ENCODE peak calls at places on chromosomes 6 and 20, in five cellular contexts. K is MM.1S, N is PC-3, Q is GM23248, Y is SK-N-SH. A is an unnamed sample. For H3K4me1, the result is how much of the 10 kb centered on the place peaks cover.

GRCh38 chr20:56781108-56781739 is 152.1 kb downstream of the TFAP2C start:
- DNase-seq in Q (peak), K (no peak), N (no peak), Y (no peak), A (no peak)

GRCh38 chr20:25285091-25285647 is 37.3 kb downstream of the PYGB start:
- DNase-seq in Q (no peak), K (no peak), N (no peak), Y (no peak), A (no peak)

GRCh38 chr20:10185741-10186558 is 32.7 kb upstream of the SNAP25 start:
- DNase-seq in Y (no peak), N (peak), Q (no peak), K (no peak), A (no peak)

GRCh38 chr6:31794294-31794865 is 1.2 kb downstream of the VARS1 start:
- DNase-seq in N (peak), K (peak), Y (no peak), Q (peak), A (peak)

GRCh38 chr6:118810420-118811027 is 83.4 kb upstream of the ASF1A start:
- DNase-seq in Q (no peak), Y (no peak), N (no peak), K (no peak), A (no peak)

GRCh38 chr6:118719351-118720124 is 68.1 kb upstream of the CEP85L start:
- DNase-seq in Q (no peak), Y (no peak), N (no peak), K (peak), A (no peak)

GRCh38 chr6:152461556-152461955 is 175.6 kb downstream of the SYNE1 start:
- DNase-seq in K (no peak), Q (peak), Y (no peak), N (peak), A (no peak)

GRCh38 chr6:148535976-148536375 is 193.3 kb downstream of the SASH1 start:
- DNase-seq in N (no peak), Y (no peak), Q (peak), K (no peak), A (no peak)

GRCh38 chr6:11161031-11161966 is 49.8 kb upstream of the ERVFRD-1 start:
- DNase-seq in K (no peak), N (peak), Y (no peak), Q (peak), A (no peak)

GRCh38 chr20:42979720-42980119 is 210.0 kb downstream of the PTPRT start:
- DNase-seq in K (no peak), N (no peak), Y (no peak), Q (no peak), A (no peak)

GRCh38 chr6:47321582-47321981 is 11.9 kb upstream of the TNFRSF21 start:
- DNase-seq in N (no peak), Q (no peak), K (no peak), Y (no peak), A (no peak)

GRCh38 chr20:38157635-38158495 is 7.2 kb downstream of the TGM2 start:
- DNase-seq in Y (no peak), N (no peak), Q (no peak), K (no peak), A (no peak)

GRCh38 chr6:137291441-137291840 is 72.3 kb upstream of the IFNGR1 start:
- DNase-seq in K (no peak), N (peak), Q (peak), Y (no peak), A (no peak)

GRCh38 chr20:62083312-62083711 is 17.6 kb upstream of the TAF4 start:
- DNase-seq in Y (no peak), N (no peak), K (no peak), Q (no peak), A (no peak)

GRCh38 chr6:51959744-51960383 is 127.5 kb downstream of the PKHD1 start:
- DNase-seq in N (peak), Q (peak), K (peak), Y (peak), A (peak)

GRCh38 chr20:5844063-5844681 is 94.0 kb downstream of the SHLD1 start:
- DNase-seq in Y (no peak), N (peak), Q (peak), K (no peak), A (no peak)

GRCh38 chr20:18790787-18791186 is 22.8 kb upstream of the SCP2D1 start:
- DNase-seq in Y (no peak), K (no peak), Q (no peak), N (no peak), A (no peak)

GRCh38 chr6:70289299-70289698 is 13.6 kb downstream of the COL9A1 start:
- DNase-seq in Y (peak), N (no peak), Q (no peak), K (no peak), A (peak)

GRCh38 chr6:130425532-130425931 is 59.7 kb downstream of the TMEM200A start:
- DNase-seq in N (no peak), Q (peak), Y (no peak), K (no peak), A (no peak)

GRCh38 chr6:46005254-46005653 is 10.4 kb downstream of the CLIC5 start:
- DNase-seq in K (no peak), Y (no peak), N (no peak), Q (no peak), A (no peak)

GRCh38 chr6:6788394-6789020 is 200.0 kb downstream of the LY86 start:
- DNase-seq in N (peak), K (peak), Q (peak), Y (no peak), A (peak)

GRCh38 chr20:17644451-17644850 is 37.6 kb downstream of the RRBP1 start:
- DNase-seq in N (no peak), K (no peak), Y (no peak), Q (no peak), A (no peak)

GRCh38 chr6:16800942-16801341 is 39.7 kb upstream of the ATXN1 start:
- DNase-seq in K (no peak), N (peak), Q (peak), Y (no peak), A (no peak)

GRCh38 chr6:147127587-147127986 is 76.6 kb upstream of the STXBP5 start:
- DNase-seq in K (no peak), Q (peak), N (peak), Y (no peak), A (no peak)

GRCh38 chr6:34412643-34413214 is 13.1 kb downstream of the RPS10 start:
- DNase-seq in N (peak), K (no peak), Y (no peak), Q (peak), A (no peak)

GRCh38 chr20:58720890-58721289 is 28.3 kb downstream of the NPEPL1 start:
- DNase-seq in Y (no peak), N (no peak), Q (no peak), K (no peak), A (no peak)

DNA sequence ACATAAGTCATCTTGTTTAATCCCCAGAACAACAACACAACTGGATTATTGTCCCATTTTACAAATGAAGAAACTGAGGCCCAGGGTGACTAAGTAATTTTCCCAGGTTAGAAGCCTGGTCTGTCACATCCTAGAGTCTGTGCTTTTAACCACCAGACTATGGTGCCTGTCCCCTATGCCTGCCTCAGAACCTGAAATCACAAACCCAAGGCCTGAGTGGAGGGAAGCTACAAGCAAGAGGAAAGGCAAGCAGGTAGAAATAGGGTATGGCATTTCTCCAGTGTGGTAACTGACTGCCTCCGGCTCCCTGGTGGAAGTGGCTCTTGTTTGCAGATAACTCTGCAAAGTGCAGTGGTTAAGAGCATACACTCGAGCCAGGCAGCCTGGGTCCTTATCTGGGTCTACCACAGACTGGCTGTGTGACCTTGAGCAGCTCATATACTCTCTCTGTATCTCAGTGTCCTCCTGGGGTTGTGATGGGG is 2.5 kb downstream of the TMEM63B start:
- DNase-seq in Y (no peak), N (no peak), Q (no peak), K (no peak), A (no peak)
- H3K4me1 ChIP-seq in Y (under half), N (under half), Q (under half), K (under half), A (under half)

GRCh38 chr20:63488331-63489251 is 10.3 kb downstream of the EEF1A2 start:
- DNase-seq in Y (no peak), N (no peak), K (no peak), Q (no peak), A (peak)
- H3K9ac ChIP-seq in Y (no peak), N (no peak), K (no peak), Q (no peak), A (no peak)

DNA sequence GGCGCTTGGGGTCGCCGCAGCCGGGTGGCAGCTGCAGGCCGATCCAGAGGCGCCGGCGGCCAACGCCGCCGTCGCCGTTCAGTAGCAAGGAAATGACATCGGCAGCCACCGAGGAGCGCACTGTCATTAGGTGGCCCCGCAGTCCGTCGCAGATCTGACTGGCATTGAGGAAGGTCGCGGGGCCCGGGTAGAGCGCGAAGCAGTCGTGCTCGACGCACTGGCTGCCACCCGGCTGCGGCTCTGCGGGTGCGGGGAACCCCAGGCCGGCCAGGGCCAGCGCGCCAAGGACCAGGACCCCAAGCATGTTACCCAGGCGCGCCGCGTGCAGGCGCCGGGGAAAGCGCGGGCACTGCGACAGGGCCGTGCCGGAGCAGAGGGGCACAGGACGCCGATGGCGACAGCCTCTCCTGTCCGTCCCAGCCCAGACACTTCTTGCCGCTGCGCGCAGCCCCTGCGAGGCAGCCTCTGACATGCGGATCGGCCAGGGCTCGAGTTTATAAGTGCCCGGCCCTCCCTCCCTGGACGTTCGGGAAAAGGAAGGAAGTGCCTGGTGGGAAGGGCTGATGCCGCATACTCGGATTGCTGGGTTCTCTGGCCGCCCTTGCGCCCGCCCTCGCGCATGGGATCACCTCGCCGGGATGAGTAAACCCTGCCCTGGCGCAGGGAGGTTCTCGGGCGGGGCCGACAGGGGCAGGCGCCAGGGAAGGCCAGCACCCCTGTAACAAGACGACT is at the start of gene THBD:
- DNase-seq in Q (peak), N (peak), Y (no peak), K (no peak), A (peak)
- TF ChIP-seq EZH2phosphoT487 in Q (no peak), N (no peak), Y (no peak), K (no peak), A (no peak)

GRCh38 chr6:150720774-150721233 is 121.1 kb downstream of the PLEKHG1 start:
- DNase-seq in N (peak), Q (peak), K (peak), Y (no peak), A (peak)
- H3K4me1 ChIP-seq in N (under half), Q (under half), K (under half), Y (under half), A (under half)

GRCh38 chr6:44059359-44060342 is 67.6 kb downstream of the MRPL14 start:
- DNase-seq in K (no peak), Q (peak), N (peak), Y (no peak), A (no peak)
- H3K9ac ChIP-seq in K (no peak), Q (peak), N (peak), Y (peak), A (no peak)

DNA sequence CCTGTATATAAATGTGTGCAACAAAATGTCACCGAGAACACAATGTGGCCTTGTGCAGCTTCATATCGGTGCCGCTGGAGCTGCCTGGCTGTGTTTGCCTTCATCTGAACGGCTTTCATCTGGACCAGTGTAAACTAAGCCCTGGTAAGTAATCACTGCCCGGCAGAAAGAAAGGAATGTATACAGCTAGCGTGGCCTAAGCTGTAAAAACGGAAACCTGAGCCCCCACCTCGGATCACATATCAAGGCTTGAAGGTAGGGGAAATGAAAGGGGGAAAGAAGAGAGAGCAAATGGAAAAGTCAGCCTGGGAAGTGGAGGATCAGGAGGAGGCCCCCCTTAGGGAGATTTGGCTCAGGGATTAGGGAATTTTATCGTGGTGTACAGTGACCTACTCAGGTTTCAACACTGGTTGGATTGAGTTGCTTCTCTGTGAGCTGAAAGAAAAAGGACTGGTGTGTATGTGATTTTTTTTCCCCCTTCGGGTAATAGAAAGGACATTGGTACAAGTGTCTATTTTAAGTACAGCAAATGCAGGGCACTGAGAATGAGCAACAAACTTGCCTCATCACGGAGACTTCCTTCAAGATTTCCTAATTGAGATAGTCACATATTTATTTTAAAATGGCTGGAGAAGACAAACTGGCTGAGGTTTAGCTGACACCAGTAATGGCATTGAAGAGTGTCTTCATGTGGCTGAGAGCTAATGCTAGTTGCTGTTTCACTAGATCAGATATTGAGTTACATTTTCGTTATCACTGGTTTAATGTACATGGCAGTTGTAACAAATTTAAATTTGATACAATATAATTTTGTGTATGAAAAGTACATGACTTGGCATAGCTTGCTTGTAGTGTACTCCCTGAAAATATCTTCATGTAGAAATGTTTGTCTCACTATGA is 3.5 kb downstream of the SOBP start:
- DNase-seq in Q (peak), Y (no peak), K (no peak), N (no peak), A (peak)
- TF ChIP-seq EZH2phosphoT487 in Q (no peak), Y (no peak), K (no peak), N (no peak), A (no peak)

GRCh38 chr6:105787747-105788146 is 298.4 kb upstream of the PRDM1 start:
- DNase-seq in Y (no peak), Q (no peak), N (no peak), K (no peak), A (no peak)
- H3K4me1 ChIP-seq in Y (under half), Q (under half), N (under half), K (half or more), A (under half)

DNA sequence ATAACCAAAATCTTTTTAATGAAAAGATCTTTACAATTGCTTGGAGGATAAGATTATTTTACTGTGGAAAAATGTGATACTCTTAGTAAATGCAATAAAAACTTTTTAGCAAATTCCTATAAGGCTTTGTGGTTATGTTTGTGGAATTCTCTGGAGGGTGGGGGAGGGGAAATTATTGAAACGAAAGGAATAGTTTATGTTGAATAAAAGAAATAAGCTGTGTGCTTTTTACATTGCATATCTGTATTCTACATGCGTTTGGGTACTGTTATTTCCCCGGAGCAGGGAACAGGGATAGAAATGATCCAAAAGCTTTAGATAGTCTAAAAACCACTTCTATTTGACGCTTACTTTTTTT is 143.8 kb downstream of the SLC16A10 start:
- DNase-seq in Y (no peak), N (no peak), Q (peak), K (no peak), A (no peak)
- H3K9ac ChIP-seq in Y (no peak), N (no peak), Q (no peak), K (no peak), A (no peak)

GRCh38 chr6:75935473-75935793 is 137.0 kb downstream of the IMPG1 start:
- DNase-seq in N (no peak), Q (no peak), Y (no peak), K (no peak), A (no peak)

GRCh38 chr6:75933387-75933975 is 139.0 kb downstream of the IMPG1 start:
- DNase-seq in Q (no peak), K (no peak), N (no peak), Y (no peak), A (no peak)

GRCh38 chr6:75930954-75931689 is 141.3 kb downstream of the IMPG1 start:
- DNase-seq in Y (no peak), Q (peak), N (no peak), K (no peak), A (no peak)

GRCh38 chr6:75934643-75935472 is 137.6 kb downstream of the IMPG1 start:
- DNase-seq in N (peak), Y (peak), Q (peak), K (peak), A (peak)

DNA sequence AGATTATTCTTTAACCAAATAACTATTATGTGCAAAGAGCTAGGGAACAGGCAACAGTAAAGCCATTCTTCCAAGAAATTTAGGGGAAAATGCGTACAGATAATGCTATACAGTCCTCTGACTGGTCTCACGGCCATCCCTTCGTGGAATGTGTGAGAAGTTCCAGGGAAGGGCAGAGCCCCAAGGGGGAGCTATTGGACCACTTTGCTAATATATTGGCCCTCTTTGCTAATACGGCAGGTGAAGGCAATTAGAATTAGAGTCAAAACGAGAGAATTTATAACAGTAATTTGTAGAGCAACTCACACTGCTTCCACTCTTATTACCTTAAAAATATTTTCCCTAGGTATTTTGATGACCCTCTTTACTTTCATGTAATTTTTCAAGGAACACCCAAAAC is 140.4 kb downstream of the IMPG1 start:
- DNase-seq in Y (peak), K (no peak), Q (peak), N (peak), A (peak)
- TF ChIP-seq EZH2phosphoT487 in Y (no peak), K (no peak), Q (no peak), N (no peak), A (no peak)